ENCODE peak calls at places on chromosomes 7 and 10, in eight cellular contexts. M, N, E, Z, O, A, X and S are unnamed samples.
A peak's percentile ranks its signal among the peaks of the same experiment; 100 is the strongest.

GRCh38 chr10:68154211-68154497 is 44.9 kb downstream of the MYPN start:
- DNase-seq in X (no peak), M (no peak), Z (no peak), N (no peak), E (no peak), O (peak; percentile 78), A (no peak), S (peak; percentile 29)

GRCh38 chr10:116774728-116775151 is 32.4 kb upstream of the HSPA12A start:
- DNase-seq in E (no peak), N (no peak), M (no peak), O (no peak), X (no peak), Z (no peak), A (no peak), S (no peak)

GRCh38 chr10:129079705-129080104 is 387.3 kb upstream of the MGMT start:
- DNase-seq in M (peak; percentile 47), O (no peak), X (no peak), Z (no peak), A (no peak), E (no peak), N (no peak), S (no peak)

GRCh38 chr10:92844746-92845145 is 3.6 kb upstream of the EXOC6 start:
- DNase-seq in E (no peak), X (no peak), N (no peak), M (no peak), Z (no peak), O (peak; percentile 48), A (no peak), S (no peak)

GRCh38 chr7:85529831-85530230 is 343.0 kb upstream of the SEMA3D start:
- DNase-seq in M (no peak), A (no peak), N (no peak), Z (peak; percentile 41), E (no peak), X (no peak), O (peak; percentile 96), S (peak; percentile 45)

GRCh38 chr7:867001-867405 is 9.4 kb upstream of the GET4 start:
- DNase-seq in M (peak; percentile 55), X (no peak), O (peak; percentile 62), N (no peak), E (no peak), Z (peak; percentile 80), A (no peak), S (peak; percentile 54)

GRCh38 chr7:101714097-101714496 is 85.0 kb upstream of the MYL10 start:
- DNase-seq in M (no peak), N (no peak), E (no peak), O (no peak), X (no peak), A (no peak), Z (no peak), S (no peak)

GRCh38 chr7:70695804-70696104 is 436.2 kb upstream of the GALNT17 start:
- DNase-seq in X (no peak), E (no peak), Z (no peak), N (no peak), A (no peak), O (peak; percentile 16), M (no peak), S (no peak)

GRCh38 chr10:115093776-115094361 is 704 bp downstream of the ATRNL1 start:
- DNase-seq in N (no peak), O (no peak), M (no peak), A (peak; percentile 14), X (no peak), E (peak; percentile 16), Z (no peak), S (peak; percentile 8)

GRCh38 chr10:129921801-129922597 is 42.1 kb downstream of the EBF3 start:
- DNase-seq in O (no peak), A (no peak), Z (no peak), X (no peak), M (no peak), N (no peak), E (no peak), S (no peak)

GRCh38 chr7:100400656-100401055 is 27.4 kb downstream of the PILRA start:
- DNase-seq in E (no peak), X (no peak), A (no peak), Z (no peak), M (no peak), O (no peak), N (no peak), S (no peak)

GRCh38 chr7:26343320-26343832 is 51.7 kb downstream of the SNX10 start:
- DNase-seq in Z (no peak), O (no peak), N (no peak), E (no peak), M (no peak), A (no peak), X (no peak), S (no peak)

GRCh38 chr7:137687556-137688280 is 159.1 kb downstream of the DGKI start:
- DNase-seq in O (peak; percentile 93), X (no peak), M (no peak), N (no peak), A (no peak), Z (peak; percentile 72), E (no peak), S (peak; percentile 54)

GRCh38 chr7:25844109-25844915 is 307.7 kb upstream of the NFE2L3 start:
- DNase-seq in N (no peak), A (no peak), X (no peak), O (peak; percentile 71), M (no peak), Z (no peak), E (no peak), S (no peak)

GRCh38 chr10:94084344-94084743 is 90.6 kb downstream of the PLCE1 start:
- DNase-seq in Z (no peak), X (no peak), E (no peak), M (no peak), N (no peak), O (no peak), A (no peak), S (no peak)

GRCh38 chr7:141072548-141073172 is 1.2 kb upstream of the TMEM178B start:
- DNase-seq in E (peak; percentile 9), X (no peak), A (peak; percentile 53), M (peak; percentile 64), N (no peak), Z (peak; percentile 12), O (peak; percentile 77), S (peak; percentile 78)

GRCh38 chr7:157807510-157807909 is 470.7 kb downstream of the DNAJB6 start:
- DNase-seq in A (no peak), E (no peak), N (no peak), M (no peak), O (peak; percentile 62), X (no peak), Z (no peak), S (no peak)

GRCh38 chr10:73838827-73839226 is 27.4 kb upstream of the NDST2 start:
- DNase-seq in E (no peak), A (no peak), Z (no peak), O (peak; percentile 25), X (no peak), M (no peak), N (no peak), S (peak; percentile 34)

GRCh38 chr10:117545141-117546019 is 2.8 kb downstream of the EMX2 start:
- DNase-seq in A (no peak), M (no peak), X (no peak), E (no peak), Z (no peak), O (no peak), N (no peak), S (peak; percentile 29)

GRCh38 chr7:151687523-151688235 is 168.0 kb upstream of the RHEB start:
- DNase-seq in A (no peak), M (no peak), O (peak; percentile 98), X (no peak), E (no peak), N (no peak), Z (peak; percentile 78), S (peak; percentile 98)

GRCh38 chr7:55641811-55642210 is 69.5 kb upstream of the VOPP1 start:
- DNase-seq in A (no peak), N (peak; percentile 37), X (no peak), M (no peak), Z (no peak), O (no peak), E (no peak), S (no peak)

GRCh38 chr10:31929260-31929985 is 792 bp upstream of the ARHGAP12 start:
- DNase-seq in Z (no peak), E (peak; percentile 25), X (no peak), O (peak; percentile 41), A (peak; percentile 24), N (no peak), M (peak; percentile 31), S (peak; percentile 55)

GRCh38 chr7:42340462-42340861 is 103.5 kb upstream of the GLI3 start:
- DNase-seq in Z (no peak), M (no peak), O (no peak), E (no peak), A (no peak), X (no peak), N (no peak), S (no peak)

GRCh38 chr10:77915299-77916105 is 11.1 kb downstream of the DLG5 start:
- DNase-seq in O (no peak), X (no peak), M (no peak), N (no peak), Z (no peak), A (no peak), E (no peak), S (peak; percentile 54)

GRCh38 chr7:668139-668871 is 58.2 kb upstream of the DNAAF5 start:
- DNase-seq in X (no peak), N (no peak), E (no peak), Z (peak; percentile 62), M (no peak), A (no peak), O (peak; percentile 88), S (peak; percentile 86)

GRCh38 chr10:124510536-124511158 is 49.0 kb downstream of the LHPP start:
- DNase-seq in Z (no peak), A (no peak), N (no peak), E (no peak), X (no peak), O (no peak), M (no peak), S (no peak)

GRCh38 chr10:122550983-122551382 is 9.6 kb upstream of the DMBT1 start:
- DNase-seq in E (no peak), Z (no peak), A (no peak), N (no peak), X (no peak), M (no peak), O (no peak), S (no peak)

GRCh38 chr7:2616973-2617709 is 14.6 kb upstream of the TTYH3 start:
- DNase-seq in N (no peak), E (no peak), A (no peak), X (no peak), M (no peak), O (no peak), Z (no peak), S (no peak)

GRCh38 chr10:57880441-57881301 is 387.0 kb downstream of the IPMK start:
- DNase-seq in A (no peak), X (no peak), N (no peak), O (no peak), E (no peak), M (no peak), Z (no peak), S (no peak)

GRCh38 chr10:16644146-16644545 is 122.5 kb upstream of the C1QL3 start:
- DNase-seq in N (no peak), M (no peak), E (no peak), A (no peak), Z (no peak), O (peak; percentile 63), X (no peak), S (no peak)

GRCh38 chr7:139774376-139774775 is 3.4 kb downstream of the HIPK2 start:
- DNase-seq in X (no peak), M (no peak), E (no peak), A (no peak), N (no peak), Z (peak; percentile 51), O (peak; percentile 93), S (peak; percentile 77)

GRCh38 chr10:74244097-74244685 is 93.2 kb downstream of the ADK start:
- DNase-seq in E (peak; percentile 11), O (peak; percentile 47), N (peak; percentile 8), X (no peak), Z (no peak), M (no peak), A (no peak), S (peak; percentile 23)

GRCh38 chr10:112261281-112261822 is 21.8 kb upstream of the TECTB start:
- DNase-seq in E (no peak), Z (no peak), O (peak; percentile 39), M (no peak), A (no peak), X (no peak), N (no peak), S (peak; percentile 52)

GRCh38 chr7:158828343-158829020 is 827 bp downstream of the ESYT2 start:
- DNase-seq in Z (no peak), N (no peak), A (no peak), O (peak; percentile 30), E (peak; percentile 22), X (no peak), M (no peak), S (peak; percentile 35)